ENCODE peak calls at places on chromosomes 13 and 19, in seven cellular contexts. U is PC-3, K is tibial artery, J is sigmoid colon, S is tibial nerve, I is fibroblast of pulmonary artery, Q is cardiac muscle cell. T is an unnamed sample.

GRCh38 chr19:2619076-2619475 is 83.4 kb downstream of the GNG7 start:
- DNase-seq in U (peak; percentile 44), K (no peak), J (no peak), S (no peak), I (no peak), Q (no peak), T (no peak)

GRCh38 chr19:517721-518136 is 10.4 kb downstream of the TPGS1 start:
- DNase-seq in U (no peak), K (no peak), J (peak; percentile 62), S (no peak), I (no peak), Q (no peak), T (no peak)

GRCh38 chr13:50845211-50845610 is 1.7 kb upstream of the DLEU7 start:
- DNase-seq in U (no peak), K (no peak), J (no peak), S (no peak), I (no peak), Q (no peak), T (no peak)

GRCh38 chr19:50818859-50819472 is 4.6 kb downstream of the KLK1 start:
- DNase-seq in U (no peak), K (no peak), J (no peak), S (no peak), I (no peak), Q (no peak), T (no peak)

GRCh38 chr19:14979136-14979497 is 547 bp downstream of the SLC1A6 start:
- DNase-seq in U (no peak), K (no peak), J (no peak), S (no peak), I (no peak), Q (peak; percentile 26), T (no peak)

GRCh38 chr19:40806385-40807146 is 7.6 kb downstream of the EGLN2 start:
- DNase-seq in U (no peak), K (peak; percentile 89), J (peak; percentile 92), S (peak; percentile 84), I (peak; percentile 99), Q (peak; percentile 77), T (peak; percentile 90)

GRCh38 chr13:38564751-38565150 is 122.1 kb upstream of the FREM2 start:
- DNase-seq in U (no peak), K (no peak), J (no peak), S (no peak), I (no peak), Q (no peak), T (no peak)

GRCh38 chr19:10419200-10419645 is 1.1 kb upstream of the PDE4A start:
- DNase-seq in U (no peak), K (no peak), J (no peak), S (no peak), I (no peak), Q (no peak), T (peak; percentile 83)

GRCh38 chr19:32223595-32224370 is 121.6 kb upstream of the ZNF507 start:
- DNase-seq in U (no peak), K (no peak), J (no peak), S (no peak), I (no peak), Q (no peak), T (peak; percentile 71)

GRCh38 chr19:12840091-12841079 is 2.1 kb downstream of the MAST1 start:
- DNase-seq in U (peak; percentile 93), K (no peak), J (no peak), S (no peak), I (peak; percentile 80), Q (peak; percentile 92), T (peak; percentile 81)

GRCh38 chr19:2774953-2775555 is 8.0 kb downstream of the SGTA start:
- DNase-seq in U (no peak), K (no peak), J (no peak), S (no peak), I (no peak), Q (no peak), T (no peak)

GRCh38 chr13:76828316-76828741 is 57.9 kb downstream of the KCTD12 start:
- DNase-seq in U (no peak), K (no peak), J (no peak), S (no peak), I (no peak), Q (no peak), T (peak; percentile 22)

GRCh38 chr13:69857188-69857821 is 250.3 kb upstream of the ATXN8OS start:
- DNase-seq in U (peak; percentile 66), K (no peak), J (no peak), S (no peak), I (peak; percentile 44), Q (peak; percentile 86), T (no peak)

GRCh38 chr13:35824825-35825224 is 306.4 kb downstream of the DCLK1 start:
- DNase-seq in U (no peak), K (no peak), J (no peak), S (no peak), I (no peak), Q (no peak), T (no peak)

GRCh38 chr13:35822666-35823065 is 308.5 kb downstream of the DCLK1 start:
- DNase-seq in U (no peak), K (no peak), J (no peak), S (no peak), I (no peak), Q (no peak), T (no peak)

GRCh38 chr13:35824395-35824794 is 306.8 kb downstream of the DCLK1 start:
- DNase-seq in U (no peak), K (no peak), J (no peak), S (no peak), I (no peak), Q (no peak), T (no peak)

GRCh38 chr13:35830850-35831450 is 300.2 kb downstream of the DCLK1 start:
- DNase-seq in U (no peak), K (no peak), J (no peak), S (no peak), I (no peak), Q (no peak), T (no peak)

GRCh38 chr13:35826626-35827254 is 304.4 kb downstream of the DCLK1 start:
- DNase-seq in U (no peak), K (no peak), J (no peak), S (no peak), I (no peak), Q (no peak), T (peak; percentile 17)
- TF ChIP-seq CTCF in U (peak; percentile 57), K (no peak), J (no peak), S (no peak), I (peak; percentile 21), Q (peak; percentile 3), T (peak; percentile 31)

GRCh38 chr13:60623131-60623530 is 226.1 kb downstream of the TDRD3 start:
- DNase-seq in U (no peak), K (no peak), J (no peak), S (no peak), I (no peak), Q (no peak), T (no peak)

GRCh38 chr13:60629158-60629557 is 232.1 kb downstream of the TDRD3 start:
- DNase-seq in U (no peak), K (no peak), J (no peak), S (no peak), I (no peak), Q (no peak), T (no peak)

DNA sequence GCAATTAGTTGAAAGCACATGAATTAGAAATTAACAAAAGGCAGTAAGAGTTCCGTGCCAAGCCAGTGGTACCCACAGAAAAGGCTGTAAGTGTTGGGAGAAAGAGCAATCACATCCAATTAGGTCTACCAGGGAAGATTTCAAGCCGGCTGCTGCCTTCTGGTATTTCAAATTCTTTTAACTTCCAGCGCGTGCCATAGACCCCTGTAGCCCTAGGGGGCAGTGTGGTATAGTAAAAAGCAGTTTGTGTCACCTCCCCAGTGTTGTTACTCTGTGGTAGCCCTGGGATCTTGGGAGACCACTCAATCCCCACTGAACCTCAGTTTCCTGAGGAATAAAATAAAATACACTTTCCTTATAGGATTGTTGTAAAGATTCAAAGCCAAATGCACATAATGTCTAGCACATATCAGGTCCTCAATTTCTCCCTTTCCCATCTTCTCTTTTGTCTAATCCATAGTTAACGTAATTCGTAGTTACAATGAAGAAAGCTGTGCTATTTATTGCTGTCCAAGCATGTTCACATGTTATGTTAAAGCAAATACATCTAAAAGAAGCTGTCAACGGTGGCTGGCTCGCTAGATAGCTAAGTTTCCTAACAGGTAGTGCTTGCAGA is 230.2 kb downstream of the TDRD3 start:
- DNase-seq in U (peak; percentile 56), K (no peak), J (no peak), S (peak; percentile 16), I (peak; percentile 42), Q (peak; percentile 73), T (peak; percentile 30)
- TF ChIP-seq CTCF in U (peak; percentile 71), K (peak; percentile 57), J (no peak), S (peak; percentile 10), I (peak; percentile 70), Q (peak; percentile 72), T (peak; percentile 41)

GRCh38 chr13:31908696-31909386 is 122.7 kb upstream of the FRY start:
- DNase-seq in U (no peak), K (no peak), J (no peak), S (no peak), I (no peak), Q (no peak), T (no peak)

GRCh38 chr13:31901985-31902384 is 129.6 kb upstream of the FRY start:
- DNase-seq in U (no peak), K (no peak), J (no peak), S (no peak), I (no peak), Q (no peak), T (no peak)

GRCh38 chr13:31905896-31906295 is 125.7 kb upstream of the FRY start:
- DNase-seq in U (no peak), K (no peak), J (no peak), S (no peak), I (no peak), Q (no peak), T (no peak)

GRCh38 chr13:31903072-31903815 is 128.3 kb upstream of the FRY start:
- DNase-seq in U (no peak), K (no peak), J (no peak), S (no peak), I (no peak), Q (no peak), T (no peak)

DNA sequence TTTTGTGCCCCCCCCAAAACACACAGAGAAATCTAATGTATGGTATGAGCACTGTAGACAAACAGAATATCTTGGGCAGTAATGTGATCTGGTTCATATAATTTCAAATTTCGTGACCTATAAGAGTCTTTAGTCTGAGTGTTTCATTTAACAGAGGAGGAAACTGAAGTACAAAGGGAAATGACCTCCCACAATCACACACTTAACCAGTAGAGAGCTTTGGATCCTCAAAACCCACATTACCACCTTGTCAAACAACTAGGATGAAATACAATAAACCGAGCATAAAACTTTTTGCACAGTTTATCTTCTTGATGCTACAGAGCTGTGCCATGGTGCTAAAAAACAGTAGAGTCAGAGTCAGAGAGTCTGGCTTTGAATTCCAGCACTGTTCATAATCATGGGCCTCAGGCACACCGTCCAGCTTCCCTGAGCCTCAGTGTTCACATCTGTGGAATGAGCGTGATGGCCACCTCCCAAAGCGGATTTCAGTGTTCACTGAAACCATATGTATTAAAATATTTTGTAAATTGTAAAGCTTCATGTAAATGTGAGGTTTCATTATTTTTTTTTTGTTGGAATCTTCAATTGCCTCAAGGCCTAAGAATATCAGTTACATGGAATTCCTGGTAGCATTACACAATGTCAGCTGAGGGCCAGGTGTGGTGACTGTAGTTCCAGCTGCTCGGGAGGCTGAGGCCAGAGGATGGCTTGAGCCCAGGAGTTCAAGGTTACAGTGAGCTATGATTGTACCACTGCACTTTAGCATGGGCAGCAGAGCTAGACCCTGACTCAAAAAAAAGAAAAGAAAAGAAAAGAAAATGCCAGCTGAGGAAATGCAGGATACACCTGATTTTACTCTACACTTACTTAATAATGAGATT is 126.4 kb upstream of the FRY start:
- DNase-seq in U (no peak), K (no peak), J (no peak), S (no peak), I (no peak), Q (no peak), T (no peak)
- TF ChIP-seq CTCF in U (no peak), K (no peak), J (no peak), S (no peak), I (no peak), Q (no peak), T (no peak)

GRCh38 chr19:56221851-56222250 is 19.8 kb downstream of the ZSCAN5C start:
- DNase-seq in U (no peak), K (no peak), J (no peak), S (no peak), I (no peak), Q (no peak), T (no peak)
- TF ChIP-seq CTCF in U (peak; percentile 34), K (no peak), J (no peak), S (no peak), I (no peak), Q (peak; percentile 5), T (no peak)

T was measured in activated CD8-positive, alpha-beta T cell treated with anti-CD3 and anti-CD28 coated beads for 36 hours.